ENCODE peak calls at places on chromosomes 12 and 14, in five cellular contexts. S, G, W, M and E are unnamed samples.

GRCh38 chr12:57487055-57487596 is 742 bp upstream of the MARS1 start:
- DNase-seq in W (no peak), G (no peak), S (no peak), M (no peak), E (no peak)

GRCh38 chr12:27672654-27673053 is 23.6 kb upstream of the REP15 start:
- DNase-seq in M (no peak), G (no peak), W (no peak), S (no peak), E (no peak)

GRCh38 chr12:76890407-76891143 is 11.8 kb upstream of the CSRP2 start:
- DNase-seq in W (no peak), S (no peak), M (no peak), G (no peak), E (no peak)

GRCh38 chr12:25382311-25383106 is 131.8 kb upstream of the KRAS start:
- DNase-seq in W (no peak), M (no peak), G (no peak), S (no peak), E (no peak)

GRCh38 chr14:26775765-26776577 is 178.1 kb upstream of the NOVA1 start:
- DNase-seq in W (no peak), M (no peak), S (no peak), G (no peak), E (no peak)

GRCh38 chr14:52333108-52333507 is 19.0 kb downstream of the PTGER2 start:
- DNase-seq in W (no peak), G (no peak), M (no peak), S (no peak), E (no peak)

GRCh38 chr12:76341436-76342030 is 6.7 kb downstream of the BBS10 start:
- DNase-seq in W (no peak), G (no peak), M (no peak), S (no peak), E (no peak)

GRCh38 chr12:16282978-16283377 is 5.5 kb upstream of the SLC15A5 start:
- DNase-seq in S (no peak), M (no peak), W (no peak), G (no peak), E (no peak)

GRCh38 chr12:123937707-123938600 is 34.7 kb downstream of the CCDC92 start:
- DNase-seq in W (no peak), G (no peak), S (no peak), M (no peak), E (no peak)

DNA sequence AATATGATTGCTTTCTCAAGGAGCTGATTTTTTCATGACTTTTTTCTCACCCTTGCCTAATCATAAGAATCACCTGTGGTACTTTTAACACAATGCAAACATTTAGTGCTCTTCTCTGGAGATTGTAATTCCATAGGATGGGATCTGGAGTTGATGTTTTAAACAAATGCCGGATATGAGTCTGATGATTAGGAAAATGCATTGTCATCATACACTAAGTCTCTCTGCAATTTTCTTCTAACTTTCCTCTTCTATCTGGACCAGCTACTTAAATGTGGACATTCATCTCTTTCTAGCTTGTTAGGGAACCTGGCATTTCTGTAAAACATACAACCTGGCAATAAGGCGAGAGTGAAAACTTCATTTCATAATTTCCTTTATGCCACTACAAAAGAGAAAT is 23.5 kb downstream of the PMCH start:
- DNase-seq in S (no peak), M (no peak), W (no peak), G (no peak), E (no peak)
- TF ChIP-seq CTCF in S (no peak), M (no peak), W (no peak), G (no peak), E (no peak)

GRCh38 chr12:106907411-106907810 is 48.3 kb upstream of the TMEM263 start:
- DNase-seq in G (no peak), S (no peak), W (no peak), M (peak; percentile 52), E (no peak)
- TF ChIP-seq CTCF in G (no peak), S (no peak), W (peak; percentile 16), M (peak; percentile 52), E (no peak)

DNA sequence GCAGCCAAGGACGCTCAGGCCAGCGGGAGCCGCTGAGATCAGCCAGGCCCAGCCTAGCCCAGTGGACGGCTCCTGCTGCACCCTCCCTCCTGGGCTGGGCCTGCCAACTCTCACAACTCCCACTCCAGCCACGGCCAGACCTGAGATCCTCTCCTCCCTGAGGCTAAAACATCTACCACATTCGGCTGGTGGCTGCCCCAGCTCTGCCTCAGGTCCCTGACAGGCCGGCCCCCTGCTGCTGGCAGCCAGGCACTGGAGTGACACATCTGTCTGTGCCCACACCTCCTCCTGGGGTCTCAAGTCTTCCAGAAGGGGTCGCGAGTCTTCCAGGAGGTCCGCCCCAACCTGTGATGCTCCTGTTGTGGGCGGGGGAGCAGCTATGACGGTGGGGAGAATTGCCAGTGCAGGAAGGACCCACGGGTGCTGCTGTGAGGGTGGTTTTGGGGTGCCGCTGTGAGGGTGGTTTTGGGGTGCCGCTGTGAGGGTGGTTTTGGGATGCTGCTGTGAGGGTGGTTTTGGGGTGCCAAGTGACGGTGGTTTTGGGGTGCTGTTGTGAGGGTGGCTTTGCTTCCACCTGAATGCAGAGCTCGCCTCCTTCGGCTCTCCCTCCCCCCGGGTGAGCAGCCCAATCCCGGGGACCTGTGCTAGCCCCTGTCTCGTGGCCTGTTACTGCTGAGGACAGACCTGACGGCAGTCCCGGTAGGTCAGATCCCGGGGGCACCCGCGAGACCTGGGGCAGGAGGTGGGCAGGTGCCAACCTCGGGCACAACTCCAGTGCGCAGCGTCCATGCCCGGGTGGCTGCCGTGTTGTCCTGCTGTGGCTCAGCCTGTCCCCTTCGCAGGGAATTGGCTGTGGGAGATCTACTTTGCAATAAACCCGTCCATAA is 27.5 kb upstream of the C14orf180 start:
- DNase-seq in M (no peak), G (no peak), W (no peak), S (no peak), E (no peak)
- TF ChIP-seq CTCF in M (no peak), G (no peak), W (no peak), S (no peak), E (no peak)

GRCh38 chr12:109496306-109496705 is 18.9 kb downstream of the UBE3B start:
- DNase-seq in M (no peak), S (no peak), G (no peak), W (no peak), E (no peak)

GRCh38 chr12:109495012-109495411 is 17.6 kb downstream of the UBE3B start:
- DNase-seq in G (no peak), M (no peak), S (no peak), W (no peak), E (no peak)

GRCh38 chr12:109493090-109493489 is 15.7 kb downstream of the UBE3B start:
- DNase-seq in M (no peak), W (no peak), S (no peak), G (no peak), E (no peak)

GRCh38 chr12:109493938-109494337 is 16.5 kb downstream of the UBE3B start:
- DNase-seq in W (no peak), G (no peak), M (no peak), S (no peak), E (no peak)

GRCh38 chr12:109494348-109494881 is 17.0 kb downstream of the UBE3B start:
- DNase-seq in W (no peak), S (no peak), G (no peak), M (no peak), E (no peak)
- TF ChIP-seq CTCF in W (no peak), S (no peak), G (no peak), M (no peak), E (no peak)

GRCh38 chr12:88579572-88579940 is 715 bp downstream of the KITLG start:
- DNase-seq in M (peak; percentile 8), W (no peak), G (peak; percentile 54), S (peak; percentile 61), E (peak; percentile 47)
- TF ChIP-seq CTCF in M (no peak), W (no peak), G (no peak), S (no peak), E (no peak)

GRCh38 chr14:85531141-85531593 is 1.2 kb downstream of the FLRT2 start:
- DNase-seq in S (peak; percentile 7), G (peak; percentile 31), W (no peak), M (no peak), E (peak; percentile 50)
- TF ChIP-seq CTCF in S (no peak), G (no peak), W (no peak), M (no peak), E (no peak)

GRCh38 chr14:65821224-65821753 is 408.8 kb downstream of the FUT8 start:
- DNase-seq in M (no peak), S (no peak), W (no peak), G (no peak), E (no peak)

GRCh38 chr14:65827520-65827919 is 415.0 kb downstream of the FUT8 start:
- DNase-seq in G (no peak), M (no peak), S (no peak), W (no peak), E (no peak)

GRCh38 chr14:65826946-65827345 is 414.4 kb downstream of the FUT8 start:
- DNase-seq in G (no peak), S (no peak), M (no peak), W (no peak), E (no peak)

GRCh38 chr14:65824285-65824977 is 411.9 kb downstream of the FUT8 start:
- DNase-seq in W (peak; percentile 32), M (peak; percentile 78), S (peak; percentile 40), G (no peak), E (peak; percentile 70)

GRCh38 chr14:65824978-65825299 is 412.4 kb downstream of the FUT8 start:
- DNase-seq in G (no peak), M (no peak), W (no peak), S (no peak), E (no peak)
- TF ChIP-seq CTCF in G (peak; percentile 14), M (no peak), W (no peak), S (no peak), E (peak; percentile 29)

GRCh38 chr12:14213542-14213941 is 151.9 kb upstream of the ATF7IP start:
- DNase-seq in M (no peak), G (no peak), W (no peak), S (no peak), E (no peak)

GRCh38 chr12:14219156-14219555 is 146.3 kb upstream of the ATF7IP start:
- DNase-seq in M (no peak), G (no peak), W (no peak), S (no peak), E (no peak)

GRCh38 chr12:14216405-14217294 is 148.8 kb upstream of the ATF7IP start:
- DNase-seq in S (no peak), W (no peak), G (no peak), M (peak; percentile 46), E (no peak)

GRCh38 chr12:14211829-14212455 is 153.5 kb upstream of the ATF7IP start:
- DNase-seq in M (no peak), G (no peak), W (no peak), S (no peak), E (no peak)

GRCh38 chr12:14214495-14214894 is 151.0 kb upstream of the ATF7IP start:
- DNase-seq in W (no peak), S (no peak), G (no peak), M (no peak), E (no peak)
- TF ChIP-seq CTCF in W (no peak), S (no peak), G (no peak), M (no peak), E (no peak)

GRCh38 chr12:113559466-113559865 is 87.8 kb upstream of the LHX5 start:
- DNase-seq in M (no peak), S (no peak), W (no peak), G (no peak), E (no peak)

DNA sequence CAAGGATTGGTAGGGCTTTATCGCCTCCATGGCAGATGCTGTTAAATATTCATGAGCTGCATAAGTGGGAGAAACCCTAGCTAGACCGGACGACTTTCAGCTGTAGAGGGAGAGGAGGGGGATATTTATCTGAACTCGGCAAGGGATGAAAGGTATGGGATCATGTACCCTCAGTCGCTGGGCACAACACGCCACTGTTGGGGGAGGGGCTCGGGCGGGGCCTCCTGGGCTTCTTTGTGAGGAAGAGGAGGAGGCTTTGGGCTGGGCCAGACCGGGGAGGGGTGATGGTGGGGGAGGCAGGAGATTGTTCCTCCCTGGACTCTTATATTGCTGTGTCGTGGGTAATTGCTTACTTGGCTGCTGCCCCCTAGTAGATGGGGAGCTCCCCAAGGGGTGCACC is 89.7 kb upstream of the LHX5 start:
- DNase-seq in G (no peak), M (no peak), S (no peak), W (no peak), E (no peak)
- TF ChIP-seq CTCF in G (no peak), M (no peak), S (no peak), W (no peak), E (no peak)